ENCODE peak calls at places on chromosomes 3 and 15, in eight cellular contexts. K, Z, J, B, N, L, O and I are unnamed samples.

GRCh38 chr15:62782100-62782791 is 260.3 kb upstream of the TPM1 start:
- DNase-seq in K (peak), Z (no peak), J (no peak), B (peak), N (peak), L (peak), O (peak), I (no peak)

GRCh38 chr15:77974098-77974414 is 103.5 kb downstream of the TBC1D2B start:
- DNase-seq in K (peak), Z (no peak), J (no peak), B (peak), N (no peak), L (peak), O (no peak), I (no peak)

GRCh38 chr15:40928975-40929729 is at the start of gene DLL4:
- DNase-seq in K (peak), Z (no peak), J (no peak), B (peak), N (peak), L (peak), O (no peak), I (no peak)

GRCh38 chr3:41693799-41694198 is 268.1 kb downstream of the ULK4 start:
- DNase-seq in K (no peak), Z (no peak), J (no peak), B (no peak), N (no peak), L (peak), O (no peak), I (no peak)

GRCh38 chr15:39511000-39511914 is 69.6 kb upstream of the THBS1 start:
- DNase-seq in K (no peak), Z (no peak), J (no peak), B (peak), N (peak), L (peak), O (no peak), I (no peak)

GRCh38 chr3:101888653-101889052 is 39.3 kb downstream of the NFKBIZ start:
- DNase-seq in K (peak), Z (no peak), J (no peak), B (no peak), N (no peak), L (peak), O (no peak), I (no peak)

GRCh38 chr15:78946493-78946892 is 1.6 kb upstream of the CTSH start:
- DNase-seq in K (no peak), Z (no peak), J (no peak), B (no peak), N (no peak), L (no peak), O (no peak), I (no peak)

GRCh38 chr15:75966073-75966472 is 46.2 kb downstream of the NRG4 start:
- DNase-seq in K (no peak), Z (no peak), J (no peak), B (peak), N (peak), L (peak), O (no peak), I (no peak)

GRCh38 chr15:101503296-101503599 is 13.7 kb upstream of the PCSK6 start:
- DNase-seq in K (no peak), Z (no peak), J (no peak), B (no peak), N (no peak), L (no peak), O (no peak), I (no peak)

GRCh38 chr3:15486979-15487378 is 34.5 kb downstream of the COLQ start:
- DNase-seq in K (no peak), Z (no peak), J (no peak), B (no peak), N (no peak), L (no peak), O (no peak), I (no peak)

GRCh38 chr3:48125026-48125704 is 63.1 kb downstream of the CDC25A start:
- DNase-seq in K (no peak), Z (no peak), J (no peak), B (peak), N (peak), L (peak), O (no peak), I (no peak)

GRCh38 chr3:197339841-197340520 is 41.6 kb upstream of the DLG1 start:
- DNase-seq in K (peak), Z (no peak), J (no peak), B (peak), N (peak), L (peak), O (no peak), I (no peak)

GRCh38 chr3:119950666-119951325 is 143.5 kb downstream of the GSK3B start:
- DNase-seq in K (no peak), Z (no peak), J (no peak), B (no peak), N (no peak), L (no peak), O (no peak), I (no peak)

GRCh38 chr3:158379517-158379916 is 191.5 kb upstream of the MLF1 start:
- DNase-seq in K (no peak), Z (no peak), J (no peak), B (no peak), N (no peak), L (no peak), O (no peak), I (no peak)

GRCh38 chr3:45479627-45480026 is 91.3 kb downstream of the LARS2 start:
- DNase-seq in K (no peak), Z (no peak), J (no peak), B (peak), N (peak), L (peak), O (no peak), I (no peak)

GRCh38 chr15:22922003-22922402 is 58.2 kb downstream of the CYFIP1 start:
- DNase-seq in K (no peak), Z (no peak), J (no peak), B (no peak), N (no peak), L (no peak), O (no peak), I (no peak)

GRCh38 chr3:124768812-124769211 is 38.6 kb downstream of the UMPS start:
- DNase-seq in K (peak), Z (no peak), J (no peak), B (peak), N (peak), L (no peak), O (no peak), I (no peak)

GRCh38 chr3:125053304-125053699 is 2.5 kb downstream of the HEG1 start:
- DNase-seq in K (no peak), Z (no peak), J (no peak), B (no peak), N (no peak), L (no peak), O (no peak), I (no peak)

GRCh38 chr15:62150445-62150844 is 14.6 kb downstream of the C2CD4B start:
- DNase-seq in K (no peak), Z (no peak), J (no peak), B (no peak), N (no peak), L (no peak), O (no peak), I (no peak)

GRCh38 chr3:178393833-178394232 is 142.4 kb upstream of the KCNMB2 start:
- DNase-seq in K (no peak), Z (no peak), J (no peak), B (peak), N (peak), L (peak), O (no peak), I (no peak)